ENCODE peak calls at places on chromosomes 12 and 14, in eight cellular contexts. P is GM23338, J is HFF-Myc, E is AG09309, A is GM12865, H is hepatocyte, T is pancreas, D is fibroblast of lung. Q is an unnamed sample.

GRCh38 chr14:53663709-53664108 is 292.9 kb downstream of the BMP4 start:
- DNase-seq in P (peak), T (no peak), D (peak), E (no peak), J (no peak), H (peak), A (no peak), Q (no peak)

GRCh38 chr12:21065845-21066244 is 65.1 kb upstream of the SLCO1B1 start:
- DNase-seq in D (no peak), P (peak), J (no peak), A (no peak), H (peak), E (no peak), T (no peak), Q (no peak)

GRCh38 chr12:50690923-50691322 is 73.0 kb upstream of the ATF1 start:
- DNase-seq in J (no peak), H (no peak), A (no peak), D (no peak), T (no peak), P (no peak), E (no peak), Q (no peak)

GRCh38 chr12:48943221-48943620 is 14.1 kb downstream of the ARF3 start:
- DNase-seq in H (no peak), D (no peak), J (no peak), A (no peak), E (no peak), P (no peak), T (peak), Q (no peak)

GRCh38 chr14:61262082-61262481 is 19.1 kb downstream of the TMEM30B start:
- DNase-seq in E (no peak), D (peak), J (no peak), H (no peak), P (no peak), T (no peak), A (no peak), Q (no peak)

GRCh38 chr14:74347096-74347794 is 1.0 kb upstream of the VRTN start:
- DNase-seq in E (no peak), A (no peak), J (no peak), T (no peak), P (peak), D (no peak), H (no peak), Q (no peak)

GRCh38 chr12:83700858-83701257 is 1014.2 kb downstream of the TMTC2 start:
- DNase-seq in H (no peak), T (no peak), D (peak), A (no peak), P (no peak), E (peak), J (peak), Q (no peak)

GRCh38 chr14:64891839-64892375 is 12.2 kb upstream of the SPTB start:
- DNase-seq in A (peak), J (no peak), P (peak), T (no peak), D (peak), E (peak), H (peak), Q (no peak)

GRCh38 chr14:20680843-20681347 is 3.5 kb upstream of the RNASE4 start:
- DNase-seq in H (no peak), A (no peak), D (no peak), E (no peak), J (no peak), P (no peak), T (no peak), Q (no peak)

GRCh38 chr12:70962226-70962794 is 41.8 kb upstream of the PTPRR start:
- DNase-seq in H (no peak), J (no peak), D (no peak), E (no peak), A (peak), P (no peak), T (no peak), Q (no peak)

GRCh38 chr12:104925501-104925900 is 32.6 kb downstream of the SLC41A2 start:
- DNase-seq in D (no peak), H (no peak), T (no peak), J (no peak), E (no peak), A (no peak), P (no peak), Q (no peak)

GRCh38 chr12:4807813-4808212 is 87.6 kb downstream of the GALNT8 start:
- DNase-seq in E (no peak), J (no peak), A (peak), T (no peak), H (no peak), D (no peak), P (no peak), Q (no peak)

GRCh38 chr12:114457620-114458019 is 51.7 kb upstream of the TBX5 start:
- DNase-seq in J (no peak), P (no peak), T (no peak), H (no peak), A (no peak), E (no peak), D (no peak), Q (no peak)

GRCh38 chr12:2083008-2083407 is 30.2 kb downstream of the CACNA1C start:
- DNase-seq in P (peak), A (no peak), T (no peak), J (no peak), H (no peak), D (no peak), E (no peak), Q (no peak)

GRCh38 chr12:14510574-14510973 is 57.1 kb downstream of the PLBD1 start:
- DNase-seq in A (no peak), H (no peak), D (no peak), E (no peak), P (peak), T (no peak), J (no peak), Q (no peak)

GRCh38 chr12:108542320-108542719 is 18.7 kb downstream of the SART3 start:
- DNase-seq in H (no peak), E (no peak), D (peak), J (no peak), P (no peak), A (no peak), T (no peak), Q (no peak)

GRCh38 chr12:69688021-69688420 is 11.1 kb downstream of the BEST3 start:
- DNase-seq in D (no peak), A (no peak), H (no peak), E (no peak), T (no peak), P (peak), J (no peak), Q (no peak)

GRCh38 chr12:79710707-79711483 is 20.1 kb upstream of the PAWR start:
- DNase-seq in A (no peak), H (no peak), P (peak), J (no peak), D (no peak), T (peak), E (no peak), Q (no peak)
- H3K4me3 ChIP-seq in A (no peak), H (no peak), P (no peak), J (no peak), D (no peak), T (no peak), E (no peak), Q (no peak)

GRCh38 chr12:106258226-106258625 is 10.4 kb upstream of the CKAP4 start:
- DNase-seq in T (no peak), D (no peak), J (no peak), P (no peak), H (no peak), A (no peak), E (no peak), Q (no peak)

GRCh38 chr12:106256524-106256923 is 8.7 kb upstream of the CKAP4 start:
- DNase-seq in E (no peak), T (no peak), J (no peak), P (no peak), H (no peak), D (no peak), A (no peak), Q (no peak)

GRCh38 chr12:106254724-106255123 is 6.9 kb upstream of the CKAP4 start:
- DNase-seq in T (no peak), H (no peak), A (no peak), E (no peak), D (no peak), J (no peak), P (peak), Q (no peak)

GRCh38 chr12:106255493-106255892 is 7.7 kb upstream of the CKAP4 start:
- DNase-seq in A (no peak), H (no peak), P (no peak), D (no peak), E (no peak), T (no peak), J (no peak), Q (no peak)

DNA sequence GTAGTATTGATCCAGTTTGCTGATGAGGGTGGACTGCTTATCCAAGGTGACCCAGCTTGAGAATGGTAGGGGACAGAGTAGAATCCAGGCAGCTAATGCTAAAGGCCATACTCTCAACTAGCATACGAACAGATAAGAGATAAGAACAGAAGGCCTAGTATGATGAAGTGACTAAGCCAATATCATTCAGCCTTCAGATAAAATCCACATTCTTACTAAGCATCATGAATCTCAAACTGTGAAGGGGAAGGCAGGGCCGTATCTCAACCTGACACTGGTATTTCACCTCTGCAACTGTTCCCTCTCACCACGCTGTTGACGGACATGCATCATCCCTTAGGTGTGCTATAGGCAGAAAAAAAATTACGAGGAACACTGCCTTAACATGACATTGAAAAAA is 8.1 kb upstream of the CKAP4 start:
- DNase-seq in A (no peak), E (no peak), T (no peak), D (no peak), J (no peak), P (no peak), H (no peak), Q (no peak)
- TF ChIP-seq CTCF in A (no peak), E (no peak), T (no peak), D (no peak), J (no peak), P (no peak), H (no peak), Q (no peak)

GRCh38 chr12:75478395-75478794 is 2.2 kb upstream of the GLIPR1 start:
- DNase-seq in D (peak), H (no peak), T (no peak), J (no peak), A (peak), E (no peak), P (no peak), Q (no peak)

GRCh38 chr12:75481013-75481705 is 604 bp downstream of the GLIPR1 start:
- DNase-seq in P (no peak), H (no peak), A (peak), E (no peak), J (peak), D (peak), T (no peak), Q (no peak)

GRCh38 chr12:75479963-75480461 is 543 bp upstream of the GLIPR1 start:
- DNase-seq in P (no peak), T (no peak), D (peak), H (no peak), E (peak), A (peak), J (no peak), Q (peak)

GRCh38 chr12:75481774-75482173 is 1.2 kb downstream of the GLIPR1 start:
- DNase-seq in D (peak), P (no peak), J (peak), E (no peak), A (no peak), H (no peak), T (no peak), Q (no peak)

GRCh38 chr12:75480469-75480949 is at the start of gene GLIPR1:
- DNase-seq in E (peak), H (peak), P (no peak), A (peak), D (peak), J (peak), T (peak), Q (peak)
- H3K4me3 ChIP-seq in E (peak), H (peak), P (no peak), A (peak), D (peak), J (peak), T (peak), Q (peak)

DNA sequence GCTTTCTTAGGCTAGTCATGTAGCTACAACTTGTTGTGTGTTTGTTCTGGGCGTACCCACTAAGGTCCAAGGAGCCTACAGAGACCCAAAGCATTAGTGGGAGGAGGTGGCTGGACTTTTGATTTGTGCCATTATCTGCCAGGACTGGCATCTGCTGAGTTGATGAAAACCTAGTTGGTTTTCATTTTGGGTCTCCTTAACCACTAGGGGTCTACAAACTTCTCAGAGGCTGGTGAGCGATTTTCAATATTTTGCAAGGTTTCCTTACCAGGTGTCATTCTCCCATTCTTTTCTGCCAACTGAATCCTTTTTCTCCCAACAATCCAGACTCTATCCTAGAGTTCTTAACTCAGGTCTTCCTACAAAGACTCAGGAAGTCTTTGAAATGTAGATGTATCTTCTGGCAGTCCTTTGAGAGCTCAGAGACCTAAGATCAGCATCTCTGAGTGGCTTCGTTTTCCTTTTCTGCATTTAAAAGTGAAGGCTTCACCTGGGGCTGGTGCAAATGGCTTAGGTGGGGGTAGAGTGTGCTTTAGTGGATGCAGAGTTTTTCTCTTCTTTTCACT is 150.0 kb upstream of the RMST start:
- DNase-seq in D (no peak), J (no peak), E (no peak), P (peak), T (no peak), A (no peak), H (no peak), Q (no peak)
- TF ChIP-seq CTCF in D (no peak), J (no peak), E (no peak), P (peak), T (no peak), A (no peak), H (no peak), Q (no peak)

GRCh38 chr12:45613306-45613705 is 116.2 kb upstream of the ARID2 start:
- DNase-seq in J (no peak), T (no peak), H (no peak), A (no peak), E (no peak), P (no peak), D (peak), Q (no peak)

GRCh38 chr12:45611495-45611894 is 118.0 kb upstream of the ARID2 start:
- DNase-seq in H (no peak), E (no peak), A (no peak), P (no peak), T (no peak), D (no peak), J (no peak), Q (no peak)

GRCh38 chr12:45612044-45612794 is 117.3 kb upstream of the ARID2 start:
- DNase-seq in T (no peak), J (no peak), H (no peak), P (no peak), D (no peak), A (no peak), E (no peak), Q (peak)

GRCh38 chr12:45613855-45614254 is 115.7 kb upstream of the ARID2 start:
- DNase-seq in J (no peak), D (no peak), A (no peak), E (no peak), H (no peak), T (no peak), P (no peak), Q (no peak)

GRCh38 chr12:45611061-45611460 is 118.4 kb upstream of the ARID2 start:
- DNase-seq in E (no peak), D (no peak), H (no peak), A (no peak), J (no peak), T (no peak), P (peak), Q (no peak)
- H3K4me3 ChIP-seq in E (no peak), D (no peak), H (no peak), A (no peak), J (no peak), T (no peak), P (no peak), Q (no peak)

GRCh38 chr12:112803620-112804279 is 12.2 kb downstream of the RPH3A start:
- DNase-seq in J (no peak), P (peak), H (no peak), A (no peak), E (no peak), T (no peak), D (no peak), Q (no peak)
- TF ChIP-seq CTCF in J (no peak), P (peak), H (no peak), A (no peak), E (no peak), T (no peak), D (no peak), Q (no peak)

GRCh38 chr14:102988054-102988453 is 65.6 kb downstream of the AMN start:
- DNase-seq in D (peak), J (no peak), H (no peak), P (no peak), A (no peak), E (no peak), T (no peak), Q (no peak)
- H3K4me3 ChIP-seq in D (no peak), J (no peak), H (no peak), P (no peak), A (no peak), E (no peak), T (no peak), Q (no peak)

GRCh38 chr14:86217523-86217922 is 687.6 kb downstream of the FLRT2 start:
- DNase-seq in H (no peak), P (peak), T (no peak), D (no peak), A (no peak), J (no peak), E (no peak), Q (no peak)
- TF ChIP-seq CTCF in H (no peak), P (peak), T (no peak), D (no peak), A (no peak), J (no peak), E (no peak), Q (no peak)

Q was measured in BJ.